ENCODE peak calls at places on chromosomes 12 and 14, in five cellular contexts. One of them, this sample, is unnamed.

GRCh38 chr14:32202468-32202865 is 602 bp downstream of the RNU6-8 start:
- DNase-seq in stimulated activated CD8-positive, alpha-beta memory T cell treated with anti-CD3 and anti-CD28 coated beads, Interleukin-2, amount 100 ng/mL, for 1 hour: no peak
- DNase-seq in stimulated activated CD4-positive, alpha-beta T cell treated with anti-CD3 and anti-CD28 coated beads, Interleukin-2, amount 100 ng/mL, for 48 hours: no peak
- DNase-seq in DMS53: peak
- DNase-seq in RWPE1: no peak
- DNase-seq in this sample: peak

GRCh38 chr12:53754633-53755261 is 3.0 kb upstream of the CISTR start:
- DNase-seq in stimulated activated CD8-positive, alpha-beta memory T cell treated with anti-CD3 and anti-CD28 coated beads, Interleukin-2, amount 100 ng/mL, for 1 hour: no peak
- DNase-seq in stimulated activated CD4-positive, alpha-beta T cell treated with anti-CD3 and anti-CD28 coated beads, Interleukin-2, amount 100 ng/mL, for 48 hours: no peak
- DNase-seq in DMS53: no peak
- DNase-seq in RWPE1: no peak
- DNase-seq in this sample: peak

GRCh38 chr12:122946690-122947271 is 19.5 kb downstream of the ABCB9 start:
- DNase-seq in stimulated activated CD8-positive, alpha-beta memory T cell treated with anti-CD3 and anti-CD28 coated beads, Interleukin-2, amount 100 ng/mL, for 1 hour: peak
- DNase-seq in stimulated activated CD4-positive, alpha-beta T cell treated with anti-CD3 and anti-CD28 coated beads, Interleukin-2, amount 100 ng/mL, for 48 hours: peak
- DNase-seq in DMS53: peak
- DNase-seq in RWPE1: peak
- DNase-seq in this sample: peak

GRCh38 chr12:132600048-132601032 is 10.0 kb downstream of the LRCOL1 start:
- DNase-seq in stimulated activated CD8-positive, alpha-beta memory T cell treated with anti-CD3 and anti-CD28 coated beads, Interleukin-2, amount 100 ng/mL, for 1 hour: no peak
- DNase-seq in stimulated activated CD4-positive, alpha-beta T cell treated with anti-CD3 and anti-CD28 coated beads, Interleukin-2, amount 100 ng/mL, for 48 hours: peak
- DNase-seq in DMS53: peak
- DNase-seq in RWPE1: peak
- DNase-seq in this sample: peak

GRCh38 chr12:115323223-115323905 is 639.4 kb upstream of the TBX3 start:
- DNase-seq in stimulated activated CD8-positive, alpha-beta memory T cell treated with anti-CD3 and anti-CD28 coated beads, Interleukin-2, amount 100 ng/mL, for 1 hour: no peak
- DNase-seq in stimulated activated CD4-positive, alpha-beta T cell treated with anti-CD3 and anti-CD28 coated beads, Interleukin-2, amount 100 ng/mL, for 48 hours: no peak
- DNase-seq in DMS53: no peak
- DNase-seq in RWPE1: peak
- DNase-seq in this sample: no peak

GRCh38 chr12:12384601-12385321 is 27.9 kb downstream of the BORCS5 start:
- DNase-seq in stimulated activated CD8-positive, alpha-beta memory T cell treated with anti-CD3 and anti-CD28 coated beads, Interleukin-2, amount 100 ng/mL, for 1 hour: peak
- DNase-seq in stimulated activated CD4-positive, alpha-beta T cell treated with anti-CD3 and anti-CD28 coated beads, Interleukin-2, amount 100 ng/mL, for 48 hours: peak
- DNase-seq in DMS53: no peak
- DNase-seq in RWPE1: no peak
- DNase-seq in this sample: peak

GRCh38 chr12:71565568-71565967 is 98.1 kb downstream of the ZFC3H1 start:
- DNase-seq in stimulated activated CD8-positive, alpha-beta memory T cell treated with anti-CD3 and anti-CD28 coated beads, Interleukin-2, amount 100 ng/mL, for 1 hour: no peak
- DNase-seq in stimulated activated CD4-positive, alpha-beta T cell treated with anti-CD3 and anti-CD28 coated beads, Interleukin-2, amount 100 ng/mL, for 48 hours: no peak
- DNase-seq in DMS53: no peak
- DNase-seq in RWPE1: no peak
- DNase-seq in this sample: no peak

GRCh38 chr12:21169878-21170472 is 39.0 kb downstream of the SLCO1B1 start:
- DNase-seq in stimulated activated CD8-positive, alpha-beta memory T cell treated with anti-CD3 and anti-CD28 coated beads, Interleukin-2, amount 100 ng/mL, for 1 hour: no peak
- DNase-seq in stimulated activated CD4-positive, alpha-beta T cell treated with anti-CD3 and anti-CD28 coated beads, Interleukin-2, amount 100 ng/mL, for 48 hours: peak
- DNase-seq in DMS53: peak
- DNase-seq in RWPE1: peak
- DNase-seq in this sample: peak

GRCh38 chr12:42308390-42308789 is 17.5 kb downstream of the ZCRB1 start:
- DNase-seq in stimulated activated CD8-positive, alpha-beta memory T cell treated with anti-CD3 and anti-CD28 coated beads, Interleukin-2, amount 100 ng/mL, for 1 hour: no peak
- DNase-seq in stimulated activated CD4-positive, alpha-beta T cell treated with anti-CD3 and anti-CD28 coated beads, Interleukin-2, amount 100 ng/mL, for 48 hours: no peak
- DNase-seq in DMS53: no peak
- DNase-seq in RWPE1: no peak
- DNase-seq in this sample: no peak

GRCh38 chr14:104342435-104343293 is 204.3 kb downstream of the KIF26A start:
- DNase-seq in stimulated activated CD8-positive, alpha-beta memory T cell treated with anti-CD3 and anti-CD28 coated beads, Interleukin-2, amount 100 ng/mL, for 1 hour: no peak
- DNase-seq in stimulated activated CD4-positive, alpha-beta T cell treated with anti-CD3 and anti-CD28 coated beads, Interleukin-2, amount 100 ng/mL, for 48 hours: no peak
- DNase-seq in DMS53: no peak
- DNase-seq in RWPE1: no peak
- DNase-seq in this sample: no peak

GRCh38 chr12:11621797-11622423 is 27.6 kb upstream of the ETV6 start:
- DNase-seq in stimulated activated CD8-positive, alpha-beta memory T cell treated with anti-CD3 and anti-CD28 coated beads, Interleukin-2, amount 100 ng/mL, for 1 hour: no peak
- DNase-seq in stimulated activated CD4-positive, alpha-beta T cell treated with anti-CD3 and anti-CD28 coated beads, Interleukin-2, amount 100 ng/mL, for 48 hours: no peak
- DNase-seq in DMS53: peak
- DNase-seq in RWPE1: no peak
- DNase-seq in this sample: peak

GRCh38 chr14:62168564-62169155 is 406.4 kb downstream of the SNAPC1 start:
- DNase-seq in stimulated activated CD8-positive, alpha-beta memory T cell treated with anti-CD3 and anti-CD28 coated beads, Interleukin-2, amount 100 ng/mL, for 1 hour: no peak
- DNase-seq in stimulated activated CD4-positive, alpha-beta T cell treated with anti-CD3 and anti-CD28 coated beads, Interleukin-2, amount 100 ng/mL, for 48 hours: no peak
- DNase-seq in DMS53: peak
- DNase-seq in RWPE1: no peak
- DNase-seq in this sample: no peak

GRCh38 chr12:65430571-65431306 is 152.3 kb downstream of the MSRB3 start:
- DNase-seq in stimulated activated CD8-positive, alpha-beta memory T cell treated with anti-CD3 and anti-CD28 coated beads, Interleukin-2, amount 100 ng/mL, for 1 hour: no peak
- DNase-seq in stimulated activated CD4-positive, alpha-beta T cell treated with anti-CD3 and anti-CD28 coated beads, Interleukin-2, amount 100 ng/mL, for 48 hours: no peak
- DNase-seq in DMS53: no peak
- DNase-seq in RWPE1: peak
- DNase-seq in this sample: peak

GRCh38 chr12:94184995-94185711 is 36.8 kb downstream of the PLXNC1 start:
- DNase-seq in stimulated activated CD8-positive, alpha-beta memory T cell treated with anti-CD3 and anti-CD28 coated beads, Interleukin-2, amount 100 ng/mL, for 1 hour: no peak
- DNase-seq in stimulated activated CD4-positive, alpha-beta T cell treated with anti-CD3 and anti-CD28 coated beads, Interleukin-2, amount 100 ng/mL, for 48 hours: no peak
- DNase-seq in DMS53: no peak
- DNase-seq in RWPE1: no peak
- DNase-seq in this sample: no peak

GRCh38 chr14:23154876-23155587 is 28.4 kb downstream of the SLC7A8 start:
- DNase-seq in stimulated activated CD8-positive, alpha-beta memory T cell treated with anti-CD3 and anti-CD28 coated beads, Interleukin-2, amount 100 ng/mL, for 1 hour: no peak
- DNase-seq in stimulated activated CD4-positive, alpha-beta T cell treated with anti-CD3 and anti-CD28 coated beads, Interleukin-2, amount 100 ng/mL, for 48 hours: no peak
- DNase-seq in DMS53: peak
- DNase-seq in RWPE1: peak
- DNase-seq in this sample: peak

GRCh38 chr14:66944872-66945271 is 244.4 kb upstream of the GARIN2 start:
- DNase-seq in stimulated activated CD8-positive, alpha-beta memory T cell treated with anti-CD3 and anti-CD28 coated beads, Interleukin-2, amount 100 ng/mL, for 1 hour: no peak
- DNase-seq in stimulated activated CD4-positive, alpha-beta T cell treated with anti-CD3 and anti-CD28 coated beads, Interleukin-2, amount 100 ng/mL, for 48 hours: no peak
- DNase-seq in DMS53: peak
- DNase-seq in RWPE1: no peak
- DNase-seq in this sample: peak

GRCh38 chr12:110109037-110109836 is 14.9 kb upstream of the IFT81 start:
- DNase-seq in stimulated activated CD8-positive, alpha-beta memory T cell treated with anti-CD3 and anti-CD28 coated beads, Interleukin-2, amount 100 ng/mL, for 1 hour: no peak
- DNase-seq in stimulated activated CD4-positive, alpha-beta T cell treated with anti-CD3 and anti-CD28 coated beads, Interleukin-2, amount 100 ng/mL, for 48 hours: no peak
- DNase-seq in DMS53: peak
- DNase-seq in RWPE1: peak
- DNase-seq in this sample: peak

GRCh38 chr12:51862947-51863346 is 14.4 kb upstream of the FIGNL2 start:
- DNase-seq in stimulated activated CD8-positive, alpha-beta memory T cell treated with anti-CD3 and anti-CD28 coated beads, Interleukin-2, amount 100 ng/mL, for 1 hour: no peak
- DNase-seq in stimulated activated CD4-positive, alpha-beta T cell treated with anti-CD3 and anti-CD28 coated beads, Interleukin-2, amount 100 ng/mL, for 48 hours: no peak
- DNase-seq in DMS53: peak
- DNase-seq in RWPE1: no peak
- DNase-seq in this sample: no peak

GRCh38 chr14:104514156-104514848 is 65.3 kb upstream of the C14orf180 start:
- DNase-seq in stimulated activated CD8-positive, alpha-beta memory T cell treated with anti-CD3 and anti-CD28 coated beads, Interleukin-2, amount 100 ng/mL, for 1 hour: no peak
- DNase-seq in stimulated activated CD4-positive, alpha-beta T cell treated with anti-CD3 and anti-CD28 coated beads, Interleukin-2, amount 100 ng/mL, for 48 hours: no peak
- DNase-seq in DMS53: no peak
- DNase-seq in RWPE1: no peak
- DNase-seq in this sample: no peak

GRCh38 chr14:101726295-101726953 is 35.1 kb upstream of the PPP2R5C start:
- DNase-seq in stimulated activated CD8-positive, alpha-beta memory T cell treated with anti-CD3 and anti-CD28 coated beads, Interleukin-2, amount 100 ng/mL, for 1 hour: no peak
- DNase-seq in stimulated activated CD4-positive, alpha-beta T cell treated with anti-CD3 and anti-CD28 coated beads, Interleukin-2, amount 100 ng/mL, for 48 hours: no peak
- DNase-seq in DMS53: no peak
- DNase-seq in RWPE1: no peak
- DNase-seq in this sample: no peak

GRCh38 chr14:36690301-36691020 is 28.8 kb downstream of the PAX9 start:
- DNase-seq in stimulated activated CD8-positive, alpha-beta memory T cell treated with anti-CD3 and anti-CD28 coated beads, Interleukin-2, amount 100 ng/mL, for 1 hour: no peak
- DNase-seq in stimulated activated CD4-positive, alpha-beta T cell treated with anti-CD3 and anti-CD28 coated beads, Interleukin-2, amount 100 ng/mL, for 48 hours: no peak
- DNase-seq in DMS53: peak
- DNase-seq in RWPE1: peak
- DNase-seq in this sample: no peak

GRCh38 chr12:112851024-112851777 is 55.6 kb upstream of the OAS1 start:
- DNase-seq in stimulated activated CD8-positive, alpha-beta memory T cell treated with anti-CD3 and anti-CD28 coated beads, Interleukin-2, amount 100 ng/mL, for 1 hour: no peak
- DNase-seq in stimulated activated CD4-positive, alpha-beta T cell treated with anti-CD3 and anti-CD28 coated beads, Interleukin-2, amount 100 ng/mL, for 48 hours: no peak
- DNase-seq in DMS53: no peak
- DNase-seq in RWPE1: no peak
- DNase-seq in this sample: no peak

GRCh38 chr12:94109154-94109553 is 39.2 kb upstream of the PLXNC1 start:
- DNase-seq in stimulated activated CD8-positive, alpha-beta memory T cell treated with anti-CD3 and anti-CD28 coated beads, Interleukin-2, amount 100 ng/mL, for 1 hour: no peak
- DNase-seq in stimulated activated CD4-positive, alpha-beta T cell treated with anti-CD3 and anti-CD28 coated beads, Interleukin-2, amount 100 ng/mL, for 48 hours: peak
- DNase-seq in DMS53: no peak
- DNase-seq in RWPE1: no peak
- DNase-seq in this sample: peak

GRCh38 chr14:88614218-88614907 is 51.5 kb downstream of the ZC3H14 start:
- DNase-seq in stimulated activated CD8-positive, alpha-beta memory T cell treated with anti-CD3 and anti-CD28 coated beads, Interleukin-2, amount 100 ng/mL, for 1 hour: no peak
- DNase-seq in stimulated activated CD4-positive, alpha-beta T cell treated with anti-CD3 and anti-CD28 coated beads, Interleukin-2, amount 100 ng/mL, for 48 hours: no peak
- DNase-seq in DMS53: no peak
- DNase-seq in RWPE1: peak
- DNase-seq in this sample: peak

GRCh38 chr12:94457331-94457730 is 2.3 kb downstream of the CEP83 start:
- DNase-seq in stimulated activated CD8-positive, alpha-beta memory T cell treated with anti-CD3 and anti-CD28 coated beads, Interleukin-2, amount 100 ng/mL, for 1 hour: no peak
- DNase-seq in stimulated activated CD4-positive, alpha-beta T cell treated with anti-CD3 and anti-CD28 coated beads, Interleukin-2, amount 100 ng/mL, for 48 hours: no peak
- DNase-seq in DMS53: no peak
- DNase-seq in RWPE1: no peak
- DNase-seq in this sample: no peak

GRCh38 chr14:93967637-93968250 is 8.6 kb downstream of the ASB2 start:
- DNase-seq in stimulated activated CD8-positive, alpha-beta memory T cell treated with anti-CD3 and anti-CD28 coated beads, Interleukin-2, amount 100 ng/mL, for 1 hour: no peak
- DNase-seq in stimulated activated CD4-positive, alpha-beta T cell treated with anti-CD3 and anti-CD28 coated beads, Interleukin-2, amount 100 ng/mL, for 48 hours: no peak
- DNase-seq in DMS53: no peak
- DNase-seq in RWPE1: no peak
- DNase-seq in this sample: no peak

GRCh38 chr14:95667251-95667693 is 19.0 kb upstream of the TCL1B start:
- DNase-seq in stimulated activated CD8-positive, alpha-beta memory T cell treated with anti-CD3 and anti-CD28 coated beads, Interleukin-2, amount 100 ng/mL, for 1 hour: no peak
- DNase-seq in stimulated activated CD4-positive, alpha-beta T cell treated with anti-CD3 and anti-CD28 coated beads, Interleukin-2, amount 100 ng/mL, for 48 hours: no peak
- DNase-seq in DMS53: peak
- DNase-seq in RWPE1: no peak
- DNase-seq in this sample: no peak

GRCh38 chr12:6380141-6381121 is 3.5 kb upstream of the LTBR start:
- DNase-seq in stimulated activated CD8-positive, alpha-beta memory T cell treated with anti-CD3 and anti-CD28 coated beads, Interleukin-2, amount 100 ng/mL, for 1 hour: no peak
- DNase-seq in stimulated activated CD4-positive, alpha-beta T cell treated with anti-CD3 and anti-CD28 coated beads, Interleukin-2, amount 100 ng/mL, for 48 hours: no peak
- DNase-seq in DMS53: no peak
- DNase-seq in RWPE1: no peak
- DNase-seq in this sample: peak

GRCh38 chr12:121801601-121802484 is 2.0 kb upstream of the SETD1B start:
- DNase-seq in stimulated activated CD8-positive, alpha-beta memory T cell treated with anti-CD3 and anti-CD28 coated beads, Interleukin-2, amount 100 ng/mL, for 1 hour: no peak
- DNase-seq in stimulated activated CD4-positive, alpha-beta T cell treated with anti-CD3 and anti-CD28 coated beads, Interleukin-2, amount 100 ng/mL, for 48 hours: no peak
- DNase-seq in DMS53: peak
- DNase-seq in RWPE1: no peak
- DNase-seq in this sample: peak

GRCh38 chr14:103740991-103741689 is 25.5 kb downstream of the ZFYVE21 start:
- DNase-seq in stimulated activated CD8-positive, alpha-beta memory T cell treated with anti-CD3 and anti-CD28 coated beads, Interleukin-2, amount 100 ng/mL, for 1 hour: no peak
- DNase-seq in stimulated activated CD4-positive, alpha-beta T cell treated with anti-CD3 and anti-CD28 coated beads, Interleukin-2, amount 100 ng/mL, for 48 hours: no peak
- DNase-seq in DMS53: no peak
- DNase-seq in RWPE1: no peak
- DNase-seq in this sample: no peak

GRCh38 chr14:93115069-93115919 is 431 bp downstream of the ITPK1 start:
- DNase-seq in stimulated activated CD8-positive, alpha-beta memory T cell treated with anti-CD3 and anti-CD28 coated beads, Interleukin-2, amount 100 ng/mL, for 1 hour: peak
- DNase-seq in stimulated activated CD4-positive, alpha-beta T cell treated with anti-CD3 and anti-CD28 coated beads, Interleukin-2, amount 100 ng/mL, for 48 hours: peak
- DNase-seq in DMS53: peak
- DNase-seq in RWPE1: peak
- DNase-seq in this sample: peak

This sample was measured in myocyte.